ENCODE peak calls at places on chromosomes 13 and 19, in four cellular contexts. W is ovary; Z is CD4-positive, alpha-beta T cell; U is brain microvascular endothelial cell. V is an unnamed sample.

GRCh38 chr13:27043013-27043412 is 128.6 kb downstream of the USP12 start:
- DNase-seq in W (no peak), Z (no peak), U (peak), V (peak)

GRCh38 chr13:92951273-92951820 is 275.3 kb upstream of the GPC6 start:
- DNase-seq in Z (no peak), U (no peak), W (no peak), V (no peak)

GRCh38 chr19:57512845-57513244 is 13.1 kb downstream of the ZNF773 start:
- DNase-seq in W (no peak), Z (no peak), U (no peak), V (peak)

GRCh38 chr13:111202745-111203144 is 87.6 kb downstream of the ARHGEF7 start:
- DNase-seq in W (peak), U (peak), Z (no peak), V (peak)

GRCh38 chr19:58575183-58576041 is 2.3 kb upstream of the MZF1 start:
- DNase-seq in U (peak), W (peak), Z (peak), V (peak)

GRCh38 chr19:8663920-8664670 is 33.7 kb downstream of the NFILZ start:
- DNase-seq in W (no peak), U (no peak), Z (no peak), V (no peak)

GRCh38 chr13:43364210-43365041 is 341.0 kb downstream of the DNAJC15 start:
- DNase-seq in W (peak), U (peak), Z (no peak), V (peak)

GRCh38 chr13:30382836-30383525 is 39.3 kb upstream of the UBE2L5 start:
- DNase-seq in Z (no peak), U (no peak), W (no peak), V (no peak)

GRCh38 chr13:71522976-71523517 is 344.0 kb downstream of the DACH1 start:
- DNase-seq in U (no peak), Z (no peak), W (no peak), V (no peak)

GRCh38 chr19:58326501-58326913 is 287 bp upstream of the ZSCAN22 start:
- DNase-seq in W (no peak), U (no peak), Z (no peak), V (no peak)

GRCh38 chr13:88958821-88959220 is 1287.7 kb downstream of the SLITRK5 start:
- DNase-seq in Z (no peak), U (no peak), W (no peak), V (peak)

GRCh38 chr13:51818771-51819511 is 15.0 kb upstream of the DHRS12 start:
- DNase-seq in Z (no peak), W (no peak), U (no peak), V (peak)

GRCh38 chr13:37811441-37811840 is 58.1 kb downstream of the TRPC4 start:
- DNase-seq in Z (no peak), W (no peak), U (peak), V (peak)

GRCh38 chr13:50893211-50893852 is 16.3 kb upstream of the RNASEH2B start:
- DNase-seq in U (no peak), Z (no peak), W (no peak), V (peak)

GRCh38 chr13:113078895-113079720 is 26.5 kb upstream of the F7 start:
- DNase-seq in W (no peak), Z (no peak), U (no peak), V (no peak)

GRCh38 chr13:32297206-32297605 is 18.0 kb downstream of the ZAR1L start:
- DNase-seq in W (no peak), Z (no peak), U (no peak), V (no peak)

GRCh38 chr19:4618019-4618418 is 21.3 kb upstream of the TNFAIP8L1 start:
- DNase-seq in U (no peak), W (no peak), Z (no peak), V (no peak)

GRCh38 chr19:4624301-4624700 is 15.0 kb upstream of the TNFAIP8L1 start:
- DNase-seq in U (no peak), Z (no peak), W (no peak), V (no peak)

GRCh38 chr19:4622695-4623421 is 16.5 kb upstream of the TNFAIP8L1 start:
- DNase-seq in U (no peak), W (no peak), Z (no peak), V (no peak)

GRCh38 chr19:4620675-4621074 is 18.6 kb upstream of the TNFAIP8L1 start:
- DNase-seq in Z (no peak), W (no peak), U (no peak), V (no peak)

GRCh38 chr19:4619668-4620294 is 19.5 kb upstream of the TNFAIP8L1 start:
- DNase-seq in Z (no peak), U (no peak), W (no peak), V (no peak)
- TF ChIP-seq CTCF in Z (no peak), U (no peak), W (no peak), V (no peak)

DNA sequence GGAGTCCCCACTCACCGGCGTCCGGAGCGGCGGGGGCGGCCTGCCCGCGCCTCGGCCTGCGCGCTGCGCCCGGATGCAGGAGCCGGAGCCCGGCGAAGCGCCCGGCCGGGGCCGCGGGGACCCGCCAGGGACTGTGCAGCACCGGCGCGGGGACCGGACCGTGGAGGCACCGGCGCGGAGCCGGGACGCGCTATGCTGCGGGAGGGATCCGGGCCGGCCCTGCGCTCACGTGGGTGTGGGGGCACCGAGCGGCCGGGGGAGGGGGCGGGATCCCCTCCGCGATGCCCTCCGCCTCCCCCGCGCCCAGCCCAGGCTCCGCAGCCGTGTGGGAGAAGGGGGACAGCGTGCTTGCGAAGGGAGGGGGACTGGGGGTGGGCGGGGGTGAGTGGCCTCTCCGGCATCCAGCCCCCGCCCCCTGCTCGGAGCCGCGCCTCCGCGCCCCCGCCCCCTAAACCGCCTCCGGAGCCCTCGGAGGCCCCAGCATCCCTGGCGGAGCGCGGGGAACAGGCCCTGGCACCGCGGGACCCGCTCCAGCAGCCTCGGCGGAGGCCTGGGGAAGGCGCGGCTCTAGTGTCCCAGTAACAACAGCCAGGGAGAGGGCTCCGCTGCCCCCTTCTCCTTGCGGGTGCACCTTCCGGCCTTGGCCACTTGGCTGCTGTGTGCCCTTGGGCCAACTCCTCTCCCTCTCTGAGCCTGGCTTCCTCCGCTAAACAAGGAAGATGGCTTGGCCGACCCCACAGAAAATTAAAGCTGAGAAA is at the start of gene SLC1A6:
- DNase-seq in W (no peak), U (no peak), Z (no peak), V (no peak)
- H3K27ac ChIP-seq in W (no peak), U (no peak), Z (no peak), V (no peak)

DNA sequence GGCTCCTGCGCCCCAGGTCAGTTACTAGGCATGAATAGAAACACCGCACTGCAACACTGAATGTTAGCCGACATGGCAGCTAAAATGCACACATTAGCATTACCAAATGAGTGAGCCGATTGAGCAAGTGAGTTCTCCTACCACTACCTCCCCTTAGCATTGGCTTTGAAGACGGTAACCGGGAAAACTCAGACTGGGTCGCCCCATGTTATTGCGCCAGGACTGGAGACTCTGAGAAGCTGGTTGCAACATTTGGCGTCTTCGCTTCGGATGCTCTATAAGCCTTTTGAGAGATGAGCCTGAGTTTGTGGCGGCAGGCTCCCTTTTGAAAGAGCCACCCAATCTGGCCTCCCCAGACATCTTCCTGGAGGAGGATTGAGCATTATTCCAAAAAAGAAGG is 68.5 kb upstream of the POMP start:
- DNase-seq in Z (no peak), W (no peak), U (no peak), V (no peak)
- TF ChIP-seq CTCF in Z (no peak), W (no peak), U (no peak), V (no peak)

GRCh38 chr19:49660338-49660961 is 5.2 kb downstream of the IRF3 start:
- DNase-seq in W (no peak), Z (no peak), U (no peak), V (no peak)

GRCh38 chr19:49662011-49662410 is 3.6 kb downstream of the IRF3 start:
- DNase-seq in U (no peak), Z (no peak), W (no peak), V (no peak)

GRCh38 chr19:49664171-49665070 is 1.2 kb downstream of the IRF3 start:
- DNase-seq in W (peak), Z (peak), U (peak), V (peak)

GRCh38 chr19:49665301-49666119 is at the start of the genes BCL2L12 and IRF3:
- DNase-seq in U (peak), Z (peak), W (peak), V (peak)

GRCh38 chr19:49663224-49663623 is 2.4 kb downstream of the IRF3 start:
- DNase-seq in W (no peak), U (no peak), Z (no peak), V (no peak)
- H3K27ac ChIP-seq in W (no peak), U (no peak), Z (peak), V (no peak)

GRCh38 chr19:796692-797527 is at the start of gene PTBP1:
- DNase-seq in W (peak), U (peak), Z (peak), V (peak)
- TF ChIP-seq CTCF in W (no peak), U (no peak), Z (no peak), V (no peak)

DNA sequence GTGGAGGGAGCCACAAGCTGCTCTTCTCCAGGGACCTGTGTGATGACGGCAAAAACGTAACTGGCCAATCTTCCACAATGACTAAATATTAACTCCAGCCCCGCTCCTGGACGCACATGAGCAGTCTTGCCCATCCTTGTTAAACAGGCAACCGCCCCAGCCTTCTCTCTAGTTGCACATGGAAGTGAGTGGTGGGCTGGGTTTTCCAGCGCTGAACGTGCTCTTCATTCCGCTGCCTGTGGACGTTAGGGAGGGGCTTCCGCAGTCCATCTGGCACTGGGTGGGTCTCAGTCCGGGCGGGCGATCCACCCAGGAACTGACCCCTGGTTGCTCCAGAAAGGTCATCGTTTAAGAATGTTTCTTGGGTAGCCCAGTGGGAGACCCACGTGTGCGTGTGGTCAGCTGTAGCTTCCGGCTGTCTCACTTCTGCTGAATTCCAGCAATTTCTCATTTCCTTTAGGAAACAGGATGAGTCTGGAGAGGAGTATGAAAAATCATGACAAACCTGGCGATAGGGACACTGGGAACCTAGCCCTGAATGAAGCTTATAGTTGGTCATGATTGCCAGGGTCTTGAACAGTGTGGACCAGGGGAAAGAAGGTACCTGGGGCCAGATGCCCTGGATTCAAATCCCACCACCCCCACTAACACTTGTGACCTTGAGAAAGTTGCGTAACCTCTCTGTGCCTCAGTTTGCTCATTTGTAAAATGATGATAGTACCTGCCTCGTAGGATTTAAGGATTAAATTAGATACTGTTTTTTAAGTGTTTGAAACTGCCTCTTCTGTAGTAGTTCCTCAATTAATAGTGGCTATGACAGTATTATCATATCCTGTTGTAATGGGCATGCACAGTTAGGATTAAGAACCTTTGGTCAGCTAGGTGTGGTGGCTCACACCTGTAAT is 92.6 kb downstream of the SIPA1L3 start:
- DNase-seq in Z (no peak), W (no peak), U (peak), V (peak)
- H3K27ac ChIP-seq in Z (no peak), W (no peak), U (peak), V (peak)

V was measured in fibroblast of lung.